ENCODE peak calls at places on chromosomes 3 and 15, in eight cellular contexts. Q is esophagus squamous epithelium, I is endothelial cell of umbilical vein, G is lower leg skin, W is IMR-90, A is uterus, V is prostate gland, E is transverse colon. M is an unnamed sample.

GRCh38 chr15:74222705-74223104 is 13.4 kb upstream of the CCDC33 start:
- DNase-seq in Q (no peak), I (no peak), G (no peak), W (no peak), A (no peak), V (no peak), E (peak; percentile 63), M (no peak)

GRCh38 chr15:98900382-98900781 is 107.2 kb downstream of the PGPEP1L start:
- DNase-seq in Q (no peak), I (no peak), G (no peak), W (peak; percentile 70), A (no peak), V (no peak), E (no peak), M (peak; percentile 40)

GRCh38 chr3:159028706-159029105 is 226.9 kb downstream of the MFSD1 start:
- DNase-seq in Q (no peak), I (no peak), G (no peak), W (no peak), A (no peak), V (no peak), E (no peak), M (no peak)

GRCh38 chr3:32391643-32392529 is at the start of gene CMTM7:
- DNase-seq in Q (no peak), I (peak; percentile 65), G (peak; percentile 49), W (peak; percentile 35), A (peak; percentile 65), V (peak; percentile 59), E (peak; percentile 75), M (peak; percentile 63)

GRCh38 chr3:87867001-87867400 is 191.8 kb downstream of the CGGBP1 start:
- DNase-seq in Q (no peak), I (peak; percentile 64), G (no peak), W (no peak), A (no peak), V (no peak), E (no peak), M (no peak)

GRCh38 chr3:4139462-4140140 is 163.6 kb upstream of the SETMAR start:
- DNase-seq in Q (no peak), I (no peak), G (no peak), W (no peak), A (no peak), V (no peak), E (no peak), M (no peak)

GRCh38 chr15:95202569-95203349 is 971.4 kb downstream of the MCTP2 start:
- DNase-seq in Q (no peak), I (no peak), G (no peak), W (peak; percentile 1), A (no peak), V (no peak), E (no peak), M (no peak)

GRCh38 chr15:85838655-85839054 is 43.9 kb upstream of the KLHL25 start:
- DNase-seq in Q (no peak), I (no peak), G (no peak), W (no peak), A (no peak), V (no peak), E (peak; percentile 86), M (no peak)

GRCh38 chr3:154602241-154602640 is 172.3 kb upstream of the GPR149 start:
- DNase-seq in Q (no peak), I (no peak), G (no peak), W (no peak), A (no peak), V (no peak), E (no peak), M (no peak)

GRCh38 chr15:66269326-66270090 is 16.0 kb upstream of the MEGF11 start:
- DNase-seq in Q (no peak), I (peak; percentile 55), G (no peak), W (peak; percentile 71), A (no peak), V (peak; percentile 64), E (peak; percentile 40), M (no peak)

GRCh38 chr15:70156781-70157261 is 59.1 kb upstream of the TLE3 start:
- DNase-seq in Q (no peak), I (peak; percentile 61), G (no peak), W (peak; percentile 34), A (peak; percentile 60), V (peak; percentile 50), E (no peak), M (peak; percentile 77)

GRCh38 chr3:38468811-38469210 is 15.1 kb downstream of the ACVR2B start:
- DNase-seq in Q (no peak), I (no peak), G (no peak), W (no peak), A (no peak), V (no peak), E (peak; percentile 29), M (no peak)

GRCh38 chr15:31776039-31776438 is 254.3 kb upstream of the CHRNA7 start:
- DNase-seq in Q (no peak), I (no peak), G (no peak), W (no peak), A (no peak), V (no peak), E (no peak), M (no peak)

GRCh38 chr3:9147215-9147895 is 102.1 kb downstream of the SRGAP3 start:
- DNase-seq in Q (no peak), I (peak; percentile 26), G (no peak), W (no peak), A (peak; percentile 52), V (no peak), E (no peak), M (no peak)

GRCh38 chr3:138124188-138124587 is 8.0 kb downstream of the A4GNT start:
- DNase-seq in Q (no peak), I (no peak), G (peak; percentile 13), W (no peak), A (no peak), V (no peak), E (no peak), M (no peak)

GRCh38 chr3:109234300-109234699 is 82.0 kb downstream of the DPPA2 start:
- DNase-seq in Q (no peak), I (no peak), G (no peak), W (no peak), A (no peak), V (no peak), E (no peak), M (no peak)

GRCh38 chr3:183291511-183292031 is 38.5 kb downstream of the B3GNT5 start:
- DNase-seq in Q (no peak), I (peak; percentile 55), G (no peak), W (peak; percentile 66), A (no peak), V (no peak), E (no peak), M (no peak)

GRCh38 chr3:733313-733712 is 359.5 kb upstream of the CNTN6 start:
- DNase-seq in Q (no peak), I (no peak), G (no peak), W (no peak), A (no peak), V (no peak), E (no peak), M (no peak)

GRCh38 chr15:36755341-36755740 is 175.9 kb downstream of the CDIN1 start:
- DNase-seq in Q (no peak), I (no peak), G (no peak), W (no peak), A (no peak), V (no peak), E (no peak), M (no peak)

GRCh38 chr3:55282994-55283393 is 204.1 kb downstream of the WNT5A start:
- DNase-seq in Q (no peak), I (no peak), G (no peak), W (no peak), A (no peak), V (no peak), E (no peak), M (no peak)

GRCh38 chr3:105869531-105869833 is 670 bp upstream of the CBLB start:
- DNase-seq in Q (no peak), I (no peak), G (no peak), W (no peak), A (no peak), V (no peak), E (no peak), M (no peak)
- TF ChIP-seq POLR2A in Q (no peak), I (no peak), G (no peak), W (no peak), A (peak; percentile 28), V (peak; percentile 1), E (no peak), M (no peak)

GRCh38 chr3:136250862-136251460 is 821 bp downstream of the PCCB start:
- DNase-seq in Q (no peak), I (peak; percentile 61), G (peak; percentile 31), W (peak; percentile 47), A (peak; percentile 59), V (peak; percentile 37), E (peak; percentile 69), M (peak; percentile 84)

GRCh38 chr3:136250226-136250861 is at the start of gene PCCB:
- DNase-seq in Q (peak; percentile 88), I (peak; percentile 96), G (peak; percentile 87), W (peak; percentile 93), A (peak; percentile 92), V (peak; percentile 94), E (peak; percentile 96), M (peak; percentile 95)

GRCh38 chr3:136251511-136251910 is 1.4 kb downstream of the PCCB start:
- DNase-seq in Q (no peak), I (no peak), G (no peak), W (no peak), A (no peak), V (no peak), E (no peak), M (no peak)

GRCh38 chr3:136249091-136249490 is 1.0 kb upstream of the PCCB start:
- DNase-seq in Q (no peak), I (no peak), G (no peak), W (no peak), A (no peak), V (no peak), E (no peak), M (no peak)

GRCh38 chr3:136249593-136250225 is 431 bp upstream of the PCCB start:
- DNase-seq in Q (no peak), I (no peak), G (no peak), W (no peak), A (no peak), V (no peak), E (no peak), M (no peak)
- TF ChIP-seq CTCF in Q (no peak), I (no peak), G (no peak), W (no peak), A (no peak), V (no peak), E (no peak), M (no peak)

DNA sequence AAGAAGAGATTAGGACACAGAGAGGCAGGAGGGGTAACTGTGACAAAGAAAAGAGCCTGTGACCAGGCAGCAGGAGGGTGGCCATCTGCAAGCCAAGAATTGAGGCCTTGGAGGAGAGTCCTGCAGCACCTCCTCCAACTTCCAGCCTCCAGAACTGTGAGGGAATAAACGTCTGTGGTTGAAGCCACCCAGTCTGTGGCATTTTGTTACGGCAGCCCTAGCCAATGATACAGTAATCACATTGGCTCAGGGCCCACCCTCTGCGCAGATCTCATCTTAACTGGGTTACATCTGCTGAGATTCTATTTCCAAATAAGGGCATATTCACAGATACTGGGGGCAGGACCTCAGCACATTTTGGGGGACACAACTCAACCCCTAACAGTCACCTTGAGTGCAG is 11.3 kb downstream of the SELENOS start:
- DNase-seq in Q (no peak), I (no peak), G (no peak), W (peak; percentile 80), A (no peak), V (no peak), E (no peak), M (no peak)
- TF ChIP-seq POLR2A in Q (no peak), I (no peak), G (no peak), W (no peak), A (no peak), V (no peak), E (no peak), M (no peak)

GRCh38 chr3:67605377-67605776 is 49.0 kb downstream of the SUCLG2 start:
- DNase-seq in Q (no peak), I (peak; percentile 20), G (no peak), W (peak; percentile 83), A (no peak), V (no peak), E (no peak), M (no peak)
- TF ChIP-seq CTCF in Q (no peak), I (no peak), G (no peak), W (peak; percentile 57), A (no peak), V (no peak), E (no peak), M (no peak)

M was measured in testis.